ENCODE peak calls at places on chromosomes 16 and 17, in ten cellular contexts. One of them, this sample, is unnamed.

GRCh38 chr17:14791221-14791620 is 473.9 kb downstream of the PMP22 start:
- DNase-seq in gastrocnemius medialis: no peak
- DNase-seq in BJ: no peak
- DNase-seq in A549: no peak
- DNase-seq in foreskin keratinocyte: no peak
- DNase-seq in fibroblast of the aortic adventitia: no peak
- DNase-seq in fibroblast of mammary gland: peak; percentile 30
- DNase-seq in stomach: no peak
- DNase-seq in fibroblast of lung: no peak
- DNase-seq in GM13977: no peak
- DNase-seq in this sample: no peak

GRCh38 chr17:82804442-82805191 is 35.2 kb downstream of the ZNF750 start:
- DNase-seq in gastrocnemius medialis: peak; percentile 92
- DNase-seq in BJ: no peak
- DNase-seq in A549: no peak
- DNase-seq in foreskin keratinocyte: no peak
- DNase-seq in fibroblast of the aortic adventitia: peak; percentile 91
- DNase-seq in fibroblast of mammary gland: peak; percentile 92
- DNase-seq in stomach: peak; percentile 81
- DNase-seq in fibroblast of lung: peak; percentile 33
- DNase-seq in GM13977: no peak
- DNase-seq in this sample: no peak

GRCh38 chr17:67443931-67444597 is 67.0 kb downstream of the PITPNC1 start:
- DNase-seq in gastrocnemius medialis: no peak
- DNase-seq in BJ: peak; percentile 18
- DNase-seq in A549: no peak
- DNase-seq in foreskin keratinocyte: no peak
- DNase-seq in fibroblast of the aortic adventitia: peak; percentile 83
- DNase-seq in fibroblast of mammary gland: peak; percentile 89
- DNase-seq in stomach: no peak
- DNase-seq in fibroblast of lung: peak; percentile 74
- DNase-seq in GM13977: no peak
- DNase-seq in this sample: no peak

GRCh38 chr16:84839956-84840355 is 20.2 kb downstream of the CRISPLD2 start:
- DNase-seq in gastrocnemius medialis: no peak
- DNase-seq in BJ: no peak
- DNase-seq in A549: peak; percentile 58
- DNase-seq in foreskin keratinocyte: no peak
- DNase-seq in fibroblast of the aortic adventitia: no peak
- DNase-seq in fibroblast of mammary gland: peak; percentile 84
- DNase-seq in stomach: no peak
- DNase-seq in fibroblast of lung: peak; percentile 85
- DNase-seq in GM13977: no peak
- DNase-seq in this sample: no peak

GRCh38 chr16:19745286-19746018 is 27.4 kb downstream of the IQCK start:
- DNase-seq in gastrocnemius medialis: no peak
- DNase-seq in BJ: peak; percentile 13
- DNase-seq in A549: no peak
- DNase-seq in foreskin keratinocyte: no peak
- DNase-seq in fibroblast of the aortic adventitia: peak; percentile 48
- DNase-seq in fibroblast of mammary gland: peak; percentile 59
- DNase-seq in stomach: no peak
- DNase-seq in fibroblast of lung: peak; percentile 60
- DNase-seq in GM13977: no peak
- DNase-seq in this sample: no peak

GRCh38 chr17:73231841-73232586 is 29.7 kb downstream of the CPSF4L start:
- DNase-seq in gastrocnemius medialis: peak; percentile 94
- DNase-seq in BJ: peak; percentile 58
- DNase-seq in A549: peak; percentile 94
- DNase-seq in foreskin keratinocyte: peak; percentile 65
- DNase-seq in fibroblast of the aortic adventitia: peak; percentile 91
- DNase-seq in fibroblast of mammary gland: peak; percentile 90
- DNase-seq in stomach: peak; percentile 96
- DNase-seq in fibroblast of lung: peak; percentile 90
- DNase-seq in GM13977: peak; percentile 97
- DNase-seq in this sample: peak; percentile 62

GRCh38 chr17:4949321-4950074 is 1.2 kb upstream of the PFN1 start:
- DNase-seq in gastrocnemius medialis: peak; percentile 79
- DNase-seq in BJ: no peak
- DNase-seq in A549: peak; percentile 83
- DNase-seq in foreskin keratinocyte: peak; percentile 72
- DNase-seq in fibroblast of the aortic adventitia: peak; percentile 69
- DNase-seq in fibroblast of mammary gland: peak; percentile 59
- DNase-seq in stomach: peak; percentile 82
- DNase-seq in fibroblast of lung: peak; percentile 76
- DNase-seq in GM13977: peak; percentile 91
- DNase-seq in this sample: no peak

GRCh38 chr17:34312080-34312479 is 7.2 kb upstream of the CCL8 start:
- DNase-seq in gastrocnemius medialis: no peak
- DNase-seq in BJ: peak; percentile 51
- DNase-seq in A549: no peak
- DNase-seq in foreskin keratinocyte: no peak
- DNase-seq in fibroblast of the aortic adventitia: peak; percentile 90
- DNase-seq in fibroblast of mammary gland: peak; percentile 94
- DNase-seq in stomach: no peak
- DNase-seq in fibroblast of lung: peak; percentile 50
- DNase-seq in GM13977: no peak
- DNase-seq in this sample: no peak

GRCh38 chr17:41777157-41777578 is 9.3 kb downstream of the JUP start:
- DNase-seq in gastrocnemius medialis: peak; percentile 29
- DNase-seq in BJ: no peak
- DNase-seq in A549: peak; percentile 77
- DNase-seq in foreskin keratinocyte: no peak
- DNase-seq in fibroblast of the aortic adventitia: no peak
- DNase-seq in fibroblast of mammary gland: peak; percentile 47
- DNase-seq in stomach: peak; percentile 37
- DNase-seq in fibroblast of lung: peak; percentile 68
- DNase-seq in GM13977: no peak
- DNase-seq in this sample: no peak

GRCh38 chr17:16516594-16517018 is 24.6 kb upstream of the LRRC75A start:
- DNase-seq in gastrocnemius medialis: no peak
- DNase-seq in BJ: peak; percentile 23
- DNase-seq in A549: peak; percentile 63
- DNase-seq in foreskin keratinocyte: no peak
- DNase-seq in fibroblast of the aortic adventitia: peak; percentile 64
- DNase-seq in fibroblast of mammary gland: peak; percentile 76
- DNase-seq in stomach: no peak
- DNase-seq in fibroblast of lung: peak; percentile 85
- DNase-seq in GM13977: no peak
- DNase-seq in this sample: peak; percentile 25

GRCh38 chr17:58755577-58756245 is at the start of gene PPM1E:
- DNase-seq in gastrocnemius medialis: no peak
- DNase-seq in BJ: no peak
- DNase-seq in A549: peak; percentile 79
- DNase-seq in foreskin keratinocyte: no peak
- DNase-seq in fibroblast of the aortic adventitia: peak; percentile 12
- DNase-seq in fibroblast of mammary gland: peak; percentile 21
- DNase-seq in stomach: peak; percentile 33
- DNase-seq in fibroblast of lung: peak; percentile 64
- DNase-seq in GM13977: peak; percentile 86
- DNase-seq in this sample: no peak

GRCh38 chr17:2192367-2193028 is 111.1 kb downstream of the SMG6 start:
- DNase-seq in gastrocnemius medialis: no peak
- DNase-seq in BJ: peak; percentile 86
- DNase-seq in A549: peak; percentile 54
- DNase-seq in foreskin keratinocyte: peak; percentile 95
- DNase-seq in fibroblast of the aortic adventitia: peak; percentile 99
- DNase-seq in fibroblast of mammary gland: peak; percentile 98
- DNase-seq in stomach: no peak
- DNase-seq in fibroblast of lung: peak; percentile 100
- DNase-seq in GM13977: no peak
- DNase-seq in this sample: peak; percentile 77

GRCh38 chr17:76511562-76512365 is 10.5 kb upstream of the RHBDF2 start:
- DNase-seq in gastrocnemius medialis: no peak
- DNase-seq in BJ: no peak
- DNase-seq in A549: no peak
- DNase-seq in foreskin keratinocyte: no peak
- DNase-seq in fibroblast of the aortic adventitia: peak; percentile 31
- DNase-seq in fibroblast of mammary gland: no peak
- DNase-seq in stomach: no peak
- DNase-seq in fibroblast of lung: no peak
- DNase-seq in GM13977: no peak
- DNase-seq in this sample: no peak

GRCh38 chr17:64689106-64689505 is 27.0 kb upstream of the SMURF2 start:
- DNase-seq in gastrocnemius medialis: no peak
- DNase-seq in BJ: no peak
- DNase-seq in A549: no peak
- DNase-seq in foreskin keratinocyte: no peak
- DNase-seq in fibroblast of the aortic adventitia: no peak
- DNase-seq in fibroblast of mammary gland: no peak
- DNase-seq in stomach: no peak
- DNase-seq in fibroblast of lung: no peak
- DNase-seq in GM13977: no peak
- DNase-seq in this sample: no peak

GRCh38 chr16:68283840-68284595 is 19.7 kb downstream of the SLC7A6 start:
- DNase-seq in gastrocnemius medialis: peak; percentile 95
- DNase-seq in BJ: no peak
- DNase-seq in A549: no peak
- DNase-seq in foreskin keratinocyte: no peak
- DNase-seq in fibroblast of the aortic adventitia: no peak
- DNase-seq in fibroblast of mammary gland: peak; percentile 66
- DNase-seq in stomach: no peak
- DNase-seq in fibroblast of lung: no peak
- DNase-seq in GM13977: peak; percentile 54
- DNase-seq in this sample: no peak

GRCh38 chr17:28475151-28475900 is 1.9 kb downstream of the SLC13A2 start:
- DNase-seq in gastrocnemius medialis: no peak
- DNase-seq in BJ: no peak
- DNase-seq in A549: no peak
- DNase-seq in foreskin keratinocyte: no peak
- DNase-seq in fibroblast of the aortic adventitia: no peak
- DNase-seq in fibroblast of mammary gland: no peak
- DNase-seq in stomach: no peak
- DNase-seq in fibroblast of lung: no peak
- DNase-seq in GM13977: no peak
- DNase-seq in this sample: no peak

GRCh38 chr17:55416470-55417052 is 5.1 kb downstream of the MMD start:
- DNase-seq in gastrocnemius medialis: no peak
- DNase-seq in BJ: no peak
- DNase-seq in A549: no peak
- DNase-seq in foreskin keratinocyte: no peak
- DNase-seq in fibroblast of the aortic adventitia: no peak
- DNase-seq in fibroblast of mammary gland: peak; percentile 82
- DNase-seq in stomach: no peak
- DNase-seq in fibroblast of lung: peak; percentile 17
- DNase-seq in GM13977: no peak
- DNase-seq in this sample: no peak

GRCh38 chr17:4492762-4493561 is 5.7 kb upstream of the SPNS2 start:
- DNase-seq in gastrocnemius medialis: no peak
- DNase-seq in BJ: no peak
- DNase-seq in A549: peak; percentile 64
- DNase-seq in foreskin keratinocyte: peak; percentile 75
- DNase-seq in fibroblast of the aortic adventitia: peak; percentile 16
- DNase-seq in fibroblast of mammary gland: peak; percentile 30
- DNase-seq in stomach: peak; percentile 70
- DNase-seq in fibroblast of lung: peak; percentile 20
- DNase-seq in GM13977: no peak
- DNase-seq in this sample: no peak

GRCh38 chr17:57040571-57040970 is 44.5 kb upstream of the AKAP1 start:
- DNase-seq in gastrocnemius medialis: no peak
- DNase-seq in BJ: no peak
- DNase-seq in A549: no peak
- DNase-seq in foreskin keratinocyte: no peak
- DNase-seq in fibroblast of the aortic adventitia: no peak
- DNase-seq in fibroblast of mammary gland: no peak
- DNase-seq in stomach: no peak
- DNase-seq in fibroblast of lung: no peak
- DNase-seq in GM13977: no peak
- DNase-seq in this sample: no peak
- TF ChIP-seq CTCF in gastrocnemius medialis: no peak
- TF ChIP-seq CTCF in BJ: no peak
- TF ChIP-seq CTCF in A549: no peak
- TF ChIP-seq CTCF in foreskin keratinocyte: no peak
- TF ChIP-seq CTCF in fibroblast of the aortic adventitia: no peak
- TF ChIP-seq CTCF in fibroblast of mammary gland: no peak
- TF ChIP-seq CTCF in stomach: no peak
- TF ChIP-seq CTCF in fibroblast of lung: no peak
- TF ChIP-seq CTCF in GM13977: no peak
- TF ChIP-seq CTCF in this sample: no peak

DNA sequence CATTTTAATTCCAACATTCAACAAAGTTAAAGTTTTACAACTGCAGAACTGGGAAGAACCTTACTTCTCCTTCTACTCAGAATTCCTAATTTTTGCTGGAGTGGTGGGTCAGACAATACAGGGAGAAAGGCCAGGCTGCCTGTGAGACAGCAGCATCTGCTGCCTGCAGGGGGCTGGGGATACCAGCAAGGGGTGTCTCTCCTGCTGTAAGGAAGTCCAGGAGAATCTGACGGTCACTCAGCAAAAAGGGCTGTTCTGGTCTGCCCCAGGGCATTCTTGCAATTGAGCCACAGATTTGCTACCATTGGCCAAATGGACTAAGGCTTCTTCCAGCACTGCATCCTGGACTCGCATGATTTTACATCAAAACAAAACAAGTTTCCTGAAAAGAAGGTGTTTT is 426.6 kb upstream of the CDH11 start:
- DNase-seq in gastrocnemius medialis: no peak
- DNase-seq in BJ: no peak
- DNase-seq in A549: no peak
- DNase-seq in foreskin keratinocyte: no peak
- DNase-seq in fibroblast of the aortic adventitia: no peak
- DNase-seq in fibroblast of mammary gland: no peak
- DNase-seq in stomach: no peak
- DNase-seq in fibroblast of lung: no peak
- DNase-seq in GM13977: no peak
- DNase-seq in this sample: no peak
- TF ChIP-seq CTCF in gastrocnemius medialis: no peak
- TF ChIP-seq CTCF in BJ: peak; percentile 50
- TF ChIP-seq CTCF in A549: no peak
- TF ChIP-seq CTCF in foreskin keratinocyte: peak; percentile 5
- TF ChIP-seq CTCF in fibroblast of the aortic adventitia: peak; percentile 41
- TF ChIP-seq CTCF in fibroblast of mammary gland: peak; percentile 11
- TF ChIP-seq CTCF in stomach: no peak
- TF ChIP-seq CTCF in fibroblast of lung: peak; percentile 19
- TF ChIP-seq CTCF in GM13977: no peak
- TF ChIP-seq CTCF in this sample: peak; percentile 24

DNA sequence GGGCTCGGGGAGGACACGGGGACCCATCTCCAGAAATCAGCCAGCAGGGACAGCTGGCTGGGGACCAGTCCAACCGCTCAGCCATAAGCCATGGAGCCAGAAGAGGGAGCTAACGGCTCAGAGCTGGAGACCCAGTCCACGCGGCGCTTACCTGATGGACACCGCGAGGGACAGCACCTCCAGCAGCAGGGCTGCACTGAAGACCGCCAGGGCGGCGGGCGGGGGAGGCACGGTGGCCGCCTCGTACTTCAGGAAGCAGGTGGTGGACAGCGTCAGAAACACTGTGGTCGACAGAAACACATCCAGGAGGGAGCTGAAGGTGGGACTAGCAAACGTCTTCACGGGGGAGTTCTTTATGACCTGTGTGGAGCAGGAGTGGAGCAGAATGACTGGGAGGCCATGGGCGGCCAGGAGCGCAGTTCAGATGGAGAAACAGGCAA is 102.6 kb upstream of the CREBBP start:
- DNase-seq in gastrocnemius medialis: peak; percentile 50
- DNase-seq in BJ: no peak
- DNase-seq in A549: peak; percentile 93
- DNase-seq in foreskin keratinocyte: peak; percentile 8
- DNase-seq in fibroblast of the aortic adventitia: peak; percentile 60
- DNase-seq in fibroblast of mammary gland: peak; percentile 56
- DNase-seq in stomach: peak; percentile 82
- DNase-seq in fibroblast of lung: peak; percentile 61
- DNase-seq in GM13977: peak; percentile 78
- DNase-seq in this sample: peak; percentile 38
- TF ChIP-seq CTCF in gastrocnemius medialis: peak; percentile 77
- TF ChIP-seq CTCF in BJ: peak; percentile 84
- TF ChIP-seq CTCF in A549: peak; percentile 91
- TF ChIP-seq CTCF in foreskin keratinocyte: peak; percentile 78
- TF ChIP-seq CTCF in fibroblast of the aortic adventitia: peak; percentile 81
- TF ChIP-seq CTCF in fibroblast of mammary gland: peak; percentile 70
- TF ChIP-seq CTCF in stomach: peak; percentile 77
- TF ChIP-seq CTCF in fibroblast of lung: peak; percentile 83
- TF ChIP-seq CTCF in GM13977: peak; percentile 67
- TF ChIP-seq CTCF in this sample: peak; percentile 88

GRCh38 chr17:80030730-80031410 is 4.8 kb downstream of the TBC1D16 start:
- DNase-seq in gastrocnemius medialis: no peak
- DNase-seq in BJ: no peak
- DNase-seq in A549: no peak
- DNase-seq in foreskin keratinocyte: no peak
- DNase-seq in fibroblast of the aortic adventitia: no peak
- DNase-seq in fibroblast of mammary gland: no peak
- DNase-seq in stomach: peak; percentile 92
- DNase-seq in fibroblast of lung: no peak
- DNase-seq in GM13977: no peak
- DNase-seq in this sample: no peak
- TF ChIP-seq CTCF in gastrocnemius medialis: no peak
- TF ChIP-seq CTCF in BJ: no peak
- TF ChIP-seq CTCF in A549: no peak
- TF ChIP-seq CTCF in foreskin keratinocyte: peak; percentile 48
- TF ChIP-seq CTCF in fibroblast of the aortic adventitia: no peak
- TF ChIP-seq CTCF in fibroblast of mammary gland: no peak
- TF ChIP-seq CTCF in stomach: peak; percentile 19
- TF ChIP-seq CTCF in fibroblast of lung: no peak
- TF ChIP-seq CTCF in GM13977: no peak
- TF ChIP-seq CTCF in this sample: no peak

This sample was measured in retinal pigment epithelial cell.